ENCODE peak calls at places on chromosomes 7 and 10, in five cellular contexts. G is tibial nerve, M is RWPE1, N is epithelial cell of prostate, Z is SK-N-SH. L is an unnamed sample.

GRCh38 chr7:139618482-139619366 is 95.2 kb downstream of the CLEC2L start:
- DNase-seq in G (peak; percentile 49), M (peak; percentile 30), N (no peak), Z (peak; percentile 48), L (peak; percentile 79)

GRCh38 chr10:98383869-98384268 is 31.1 kb downstream of the PYROXD2 start:
- DNase-seq in G (no peak), M (no peak), N (no peak), Z (no peak), L (no peak)

GRCh38 chr7:105024734-105025133 is 10.7 kb downstream of the KMT2E start:
- DNase-seq in G (no peak), M (no peak), N (no peak), Z (no peak), L (no peak)

GRCh38 chr7:72183835-72184234 is 228.3 kb downstream of the CALN1 start:
- DNase-seq in G (no peak), M (no peak), N (no peak), Z (peak; percentile 4), L (peak; percentile 75)

GRCh38 chr7:20010877-20011276 is 206.3 kb downstream of the MACC1 start:
- DNase-seq in G (no peak), M (no peak), N (no peak), Z (no peak), L (no peak)

GRCh38 chr10:60898372-60898771 is 45.6 kb downstream of the RHOBTB1 start:
- DNase-seq in G (no peak), M (no peak), N (no peak), Z (no peak), L (no peak)

GRCh38 chr7:31466036-31466435 is 47.9 kb upstream of the ITPRID1 start:
- DNase-seq in G (no peak), M (no peak), N (no peak), Z (no peak), L (peak; percentile 89)

GRCh38 chr7:76233538-76234281 is 32.0 kb downstream of the SRRM3 start:
- DNase-seq in G (no peak), M (no peak), N (no peak), Z (no peak), L (peak; percentile 96)

GRCh38 chr10:80477813-80478212 is 23.7 kb downstream of the TSPAN14 start:
- DNase-seq in G (no peak), M (peak; percentile 92), N (peak; percentile 88), Z (no peak), L (no peak)

GRCh38 chr10:12549297-12549696 is 199.9 kb downstream of the CAMK1D start:
- DNase-seq in G (no peak), M (peak; percentile 9), N (no peak), Z (no peak), L (no peak)

GRCh38 chr7:22008011-22008410 is 62.3 kb upstream of the CDCA7L start:
- DNase-seq in G (no peak), M (no peak), N (no peak), Z (no peak), L (no peak)

GRCh38 chr7:101874028-101874427 is 56.6 kb downstream of the CUX1 start:
- DNase-seq in G (no peak), M (no peak), N (no peak), Z (no peak), L (no peak)

GRCh38 chr7:157266272-157266671 is 70.5 kb upstream of the DNAJB6 start:
- DNase-seq in G (no peak), M (no peak), N (no peak), Z (no peak), L (no peak)

GRCh38 chr7:38512704-38513103 is 118.5 kb downstream of the AMPH start:
- DNase-seq in G (no peak), M (no peak), N (no peak), Z (no peak), L (peak; percentile 20)

GRCh38 chr10:23917251-23917908 is 291.6 kb upstream of the KIAA1217 start:
- DNase-seq in G (no peak), M (no peak), N (no peak), Z (no peak), L (no peak)

GRCh38 chr7:113370910-113371309 is 252.6 kb upstream of the SMIM30 start:
- DNase-seq in G (no peak), M (no peak), N (no peak), Z (no peak), L (no peak)

GRCh38 chr10:79948976-79949722 is at the start of gene SFTPD:
- DNase-seq in G (no peak), M (peak; percentile 53), N (peak; percentile 12), Z (no peak), L (peak; percentile 46)

GRCh38 chr7:2477447-2478386 is 1.5 kb upstream of the GRIFIN start:
- DNase-seq in G (peak; percentile 23), M (no peak), N (no peak), Z (peak; percentile 100), L (peak; percentile 86)

GRCh38 chr7:81594767-81595166 is 175.1 kb downstream of the HGF start:
- DNase-seq in G (no peak), M (no peak), N (no peak), Z (no peak), L (no peak)

GRCh38 chr7:70154521-70155180 is 556.4 kb downstream of the AUTS2 start:
- DNase-seq in G (no peak), M (no peak), N (no peak), Z (no peak), L (no peak)

GRCh38 chr10:95560288-95561199 is 627 bp downstream of the SORBS1 start:
- DNase-seq in G (peak; percentile 30), M (peak; percentile 53), N (no peak), Z (peak; percentile 69), L (peak; percentile 74)

GRCh38 chr10:67098460-67098859 is 172.6 kb downstream of the LRRTM3 start:
- DNase-seq in G (no peak), M (no peak), N (no peak), Z (no peak), L (peak; percentile 65)

GRCh38 chr7:51629206-51629605 is 312.6 kb upstream of the COBL start:
- DNase-seq in G (no peak), M (no peak), N (no peak), Z (no peak), L (no peak)

GRCh38 chr7:42137431-42137830 is 99.6 kb downstream of the GLI3 start:
- DNase-seq in G (no peak), M (no peak), N (no peak), Z (no peak), L (no peak)

GRCh38 chr10:21696302-21696701 is 162.3 kb downstream of the MLLT10 start:
- DNase-seq in G (no peak), M (no peak), N (no peak), Z (no peak), L (no peak)

GRCh38 chr10:73262105-73262730 is 9.8 kb upstream of the MRPS16 start:
- DNase-seq in G (no peak), M (peak; percentile 89), N (peak; percentile 76), Z (no peak), L (no peak)

GRCh38 chr7:102289051-102289450 is 2.4 kb downstream of the SH2B2 start:
- DNase-seq in G (no peak), M (no peak), N (no peak), Z (no peak), L (no peak)

GRCh38 chr7:74217455-74218342 is 7.9 kb downstream of the LAT2 start:
- DNase-seq in G (no peak), M (no peak), N (no peak), Z (no peak), L (no peak)

GRCh38 chr7:148211641-148212040 is 378.9 kb upstream of the C7orf33 start:
- DNase-seq in G (no peak), M (no peak), N (no peak), Z (no peak), L (no peak)

GRCh38 chr10:36766921-36767320 is 358.5 kb upstream of the ANKRD30A start:
- DNase-seq in G (no peak), M (no peak), N (no peak), Z (no peak), L (no peak)

GRCh38 chr7:27128776-27129728 is 1.5 kb downstream of the HOXA4 start:
- DNase-seq in G (no peak), M (no peak), N (no peak), Z (no peak), L (no peak)
- H3K27ac ChIP-seq in G (no peak overlapping the region), M (no peak overlapping the region), N (no peak overlapping the region), Z (no peak overlapping the region), L (no peak overlapping the region)

GRCh38 chr10:28331821-28332220 is 29.0 kb upstream of the MPP7 start:
- DNase-seq in G (no peak), M (peak; percentile 27), N (peak; percentile 79), Z (no peak), L (no peak)
- H3K27ac ChIP-seq in G (no peak overlapping the region), M (peak overlapping the region; percentile 83), N (peak overlapping the region; percentile 7), Z (no peak overlapping the region), L (no peak overlapping the region)

DNA sequence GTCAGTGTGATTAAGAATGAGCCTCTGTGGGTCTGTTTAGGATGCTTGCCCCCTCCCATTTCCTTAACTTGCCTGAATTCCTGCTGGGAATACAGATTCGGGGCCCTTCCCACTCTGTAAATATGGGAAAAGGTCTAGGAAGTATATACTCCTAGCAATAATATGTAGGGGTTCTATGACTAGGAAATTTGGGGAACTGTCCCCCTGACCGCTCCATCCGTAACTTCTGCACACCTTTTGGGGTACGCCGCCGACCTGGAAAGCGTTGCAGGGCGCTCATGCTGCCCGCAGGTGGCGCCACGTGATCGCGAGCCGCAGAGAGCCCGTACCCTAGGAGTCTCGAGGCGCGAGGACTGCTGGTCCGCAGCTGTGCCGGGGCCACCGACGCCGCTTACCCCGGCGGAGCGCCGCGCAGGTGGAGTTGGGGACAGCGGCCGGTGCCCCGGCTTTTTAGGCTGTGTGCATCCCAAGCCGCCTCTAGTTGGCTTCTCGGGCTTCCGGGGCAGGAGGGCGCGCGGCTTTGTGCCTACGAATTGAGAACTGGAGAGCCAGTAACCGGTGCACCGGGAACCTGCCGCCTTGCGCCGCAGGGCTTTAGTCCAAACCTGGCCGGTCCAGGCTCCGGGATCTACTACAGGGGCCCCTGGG is 656 bp upstream of the CNNM2 start:
- DNase-seq in G (peak; percentile 78), M (peak; percentile 70), N (peak; percentile 10), Z (peak; percentile 78), L (peak; percentile 91)
- H3K27ac ChIP-seq in G (peak overlapping the region; percentile 93), M (peak overlapping the region; percentile 88), N (peak overlapping the region; percentile 41), Z (peak overlapping the region; percentile 67), L (peak overlapping the region; percentile 90)

GRCh38 chr10:71715026-71715425 is 4.6 kb downstream of the C10orf105 start:
- DNase-seq in G (no peak), M (no peak), N (no peak), Z (no peak), L (no peak)

GRCh38 chr10:71713135-71714040 is 6.2 kb downstream of the C10orf105 start:
- DNase-seq in G (peak; percentile 78), M (peak; percentile 94), N (peak; percentile 57), Z (no peak), L (peak; percentile 17)

GRCh38 chr10:71712572-71713134 is 6.9 kb downstream of the C10orf105 start:
- DNase-seq in G (no peak), M (no peak), N (no peak), Z (no peak), L (no peak)

GRCh38 chr10:71714592-71714991 is 5.0 kb downstream of the C10orf105 start:
- DNase-seq in G (no peak), M (no peak), N (no peak), Z (no peak), L (no peak)

DNA sequence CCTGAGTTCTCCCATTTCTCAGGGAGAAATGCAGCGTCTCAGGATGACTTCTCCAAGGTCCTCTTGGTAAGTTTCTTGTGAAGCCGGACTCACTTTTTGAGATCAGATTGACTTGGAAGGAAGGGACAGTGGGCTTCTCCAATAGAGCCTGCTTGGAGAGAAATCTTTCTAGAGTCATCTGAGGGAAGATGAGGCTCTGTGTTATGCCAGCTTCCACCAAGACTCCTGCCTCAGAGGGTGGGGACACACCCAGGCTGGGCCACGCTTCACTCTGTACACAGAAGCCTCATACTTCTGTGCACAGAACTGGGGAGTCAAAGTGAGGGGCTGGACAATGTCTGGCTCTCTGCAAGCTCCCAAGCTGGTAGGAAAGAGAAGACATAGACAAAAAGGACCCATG is 5.5 kb downstream of the C10orf105 start:
- DNase-seq in G (no peak), M (no peak), N (no peak), Z (no peak), L (no peak)
- H3K27ac ChIP-seq in G (peak overlapping the region; percentile 96), M (peak overlapping the region; percentile 84), N (peak overlapping the region; percentile 78), Z (no peak overlapping the region), L (no peak overlapping the region)